ENCODE peak calls at places on chromosomes 5 and 9, in nine cellular contexts. One of them, this sample, is unnamed.

GRCh38 chr5:56175465-56175864 is 57.7 kb downstream of the ANKRD55 start:
- DNase-seq in CD8-positive, alpha-beta T cell: no peak
- DNase-seq in HCT116: peak; percentile 13
- DNase-seq in pancreas: no peak
- DNase-seq in tibial nerve: peak; percentile 41
- DNase-seq in dorsolateral prefrontal cortex: no peak
- DNase-seq in left ventricle myocardium inferior: no peak
- DNase-seq in brain microvascular endothelial cell: peak; percentile 79
- DNase-seq in endothelial cell of umbilical vein: peak; percentile 81
- DNase-seq in this sample: no peak

GRCh38 chr5:55231476-55232193 is 1.8 kb downstream of the CCNO start:
- DNase-seq in left ventricle myocardium inferior: no peak
- DNase-seq in brain microvascular endothelial cell: no peak
- DNase-seq in HCT116: no peak
- DNase-seq in endothelial cell of umbilical vein: peak; percentile 52
- DNase-seq in pancreas: peak; percentile 75
- DNase-seq in dorsolateral prefrontal cortex: no peak
- DNase-seq in tibial nerve: no peak
- DNase-seq in CD8-positive, alpha-beta T cell: no peak
- DNase-seq in this sample: no peak

GRCh38 chr5:40634593-40634992 is 45.1 kb upstream of the PTGER4 start:
- DNase-seq in dorsolateral prefrontal cortex: no peak
- DNase-seq in left ventricle myocardium inferior: no peak
- DNase-seq in CD8-positive, alpha-beta T cell: no peak
- DNase-seq in HCT116: no peak
- DNase-seq in brain microvascular endothelial cell: no peak
- DNase-seq in endothelial cell of umbilical vein: no peak
- DNase-seq in tibial nerve: no peak
- DNase-seq in pancreas: no peak
- DNase-seq in this sample: no peak

GRCh38 chr9:131020388-131020787 is 11.4 kb downstream of the LAMC3 start:
- DNase-seq in pancreas: no peak
- DNase-seq in left ventricle myocardium inferior: no peak
- DNase-seq in brain microvascular endothelial cell: peak; percentile 77
- DNase-seq in dorsolateral prefrontal cortex: no peak
- DNase-seq in HCT116: no peak
- DNase-seq in endothelial cell of umbilical vein: no peak
- DNase-seq in tibial nerve: no peak
- DNase-seq in CD8-positive, alpha-beta T cell: no peak
- DNase-seq in this sample: no peak

GRCh38 chr9:113582698-113583200 is 119.2 kb downstream of the RGS3 start:
- DNase-seq in left ventricle myocardium inferior: no peak
- DNase-seq in endothelial cell of umbilical vein: no peak
- DNase-seq in dorsolateral prefrontal cortex: no peak
- DNase-seq in tibial nerve: no peak
- DNase-seq in HCT116: no peak
- DNase-seq in brain microvascular endothelial cell: no peak
- DNase-seq in CD8-positive, alpha-beta T cell: no peak
- DNase-seq in pancreas: no peak
- DNase-seq in this sample: no peak

GRCh38 chr5:95818181-95819147 is 4.1 kb downstream of the GLRX start:
- DNase-seq in CD8-positive, alpha-beta T cell: no peak
- DNase-seq in tibial nerve: no peak
- DNase-seq in brain microvascular endothelial cell: no peak
- DNase-seq in pancreas: no peak
- DNase-seq in endothelial cell of umbilical vein: no peak
- DNase-seq in dorsolateral prefrontal cortex: peak; percentile 34
- DNase-seq in HCT116: no peak
- DNase-seq in left ventricle myocardium inferior: no peak
- DNase-seq in this sample: no peak

GRCh38 chr5:41708604-41708940 is 161.7 kb downstream of the OXCT1 start:
- DNase-seq in endothelial cell of umbilical vein: no peak
- DNase-seq in CD8-positive, alpha-beta T cell: no peak
- DNase-seq in dorsolateral prefrontal cortex: no peak
- DNase-seq in HCT116: no peak
- DNase-seq in tibial nerve: no peak
- DNase-seq in left ventricle myocardium inferior: no peak
- DNase-seq in brain microvascular endothelial cell: no peak
- DNase-seq in pancreas: no peak
- DNase-seq in this sample: no peak

GRCh38 chr9:8486095-8486494 is 686.5 kb upstream of the DMAC1 start:
- DNase-seq in endothelial cell of umbilical vein: peak; percentile 8
- DNase-seq in left ventricle myocardium inferior: no peak
- DNase-seq in brain microvascular endothelial cell: peak; percentile 57
- DNase-seq in tibial nerve: peak; percentile 38
- DNase-seq in pancreas: no peak
- DNase-seq in dorsolateral prefrontal cortex: peak; percentile 53
- DNase-seq in HCT116: no peak
- DNase-seq in CD8-positive, alpha-beta T cell: no peak
- DNase-seq in this sample: no peak

GRCh38 chr5:126394211-126394828 is 28.9 kb upstream of the GRAMD2B start:
- DNase-seq in HCT116: no peak
- DNase-seq in CD8-positive, alpha-beta T cell: no peak
- DNase-seq in tibial nerve: no peak
- DNase-seq in dorsolateral prefrontal cortex: no peak
- DNase-seq in left ventricle myocardium inferior: no peak
- DNase-seq in endothelial cell of umbilical vein: no peak
- DNase-seq in pancreas: no peak
- DNase-seq in brain microvascular endothelial cell: no peak
- DNase-seq in this sample: no peak

GRCh38 chr5:146706321-146706972 is 172.1 kb downstream of the PPP2R2B start:
- DNase-seq in dorsolateral prefrontal cortex: no peak
- DNase-seq in tibial nerve: no peak
- DNase-seq in left ventricle myocardium inferior: no peak
- DNase-seq in CD8-positive, alpha-beta T cell: no peak
- DNase-seq in HCT116: no peak
- DNase-seq in brain microvascular endothelial cell: no peak
- DNase-seq in endothelial cell of umbilical vein: no peak
- DNase-seq in pancreas: peak; percentile 55
- DNase-seq in this sample: no peak

GRCh38 chr9:136674786-136675349 is 12.2 kb downstream of the EGFL7 start:
- DNase-seq in CD8-positive, alpha-beta T cell: no peak
- DNase-seq in dorsolateral prefrontal cortex: no peak
- DNase-seq in HCT116: no peak
- DNase-seq in tibial nerve: no peak
- DNase-seq in left ventricle myocardium inferior: no peak
- DNase-seq in brain microvascular endothelial cell: no peak
- DNase-seq in pancreas: peak; percentile 87
- DNase-seq in endothelial cell of umbilical vein: peak; percentile 87
- DNase-seq in this sample: no peak

GRCh38 chr9:96612105-96612965 is 7.3 kb downstream of the CDC14B start:
- DNase-seq in dorsolateral prefrontal cortex: peak; percentile 93
- DNase-seq in endothelial cell of umbilical vein: no peak
- DNase-seq in HCT116: no peak
- DNase-seq in CD8-positive, alpha-beta T cell: no peak
- DNase-seq in brain microvascular endothelial cell: peak; percentile 92
- DNase-seq in pancreas: no peak
- DNase-seq in left ventricle myocardium inferior: peak; percentile 50
- DNase-seq in tibial nerve: peak; percentile 35
- DNase-seq in this sample: peak; percentile 74

GRCh38 chr5:143155445-143155844 is 248.0 kb downstream of the NR3C1 start:
- DNase-seq in dorsolateral prefrontal cortex: no peak
- DNase-seq in HCT116: no peak
- DNase-seq in left ventricle myocardium inferior: no peak
- DNase-seq in brain microvascular endothelial cell: no peak
- DNase-seq in pancreas: no peak
- DNase-seq in endothelial cell of umbilical vein: no peak
- DNase-seq in tibial nerve: no peak
- DNase-seq in CD8-positive, alpha-beta T cell: no peak
- DNase-seq in this sample: no peak

GRCh38 chr5:78497573-78498533 is 137.4 kb downstream of the SCAMP1 start:
- DNase-seq in tibial nerve: no peak
- DNase-seq in CD8-positive, alpha-beta T cell: no peak
- DNase-seq in dorsolateral prefrontal cortex: peak; percentile 45
- DNase-seq in HCT116: no peak
- DNase-seq in endothelial cell of umbilical vein: no peak
- DNase-seq in brain microvascular endothelial cell: no peak
- DNase-seq in left ventricle myocardium inferior: no peak
- DNase-seq in pancreas: peak; percentile 61
- DNase-seq in this sample: no peak

GRCh38 chr9:14423816-14424261 is 109.9 kb upstream of the NFIB start:
- DNase-seq in HCT116: no peak
- DNase-seq in CD8-positive, alpha-beta T cell: no peak
- DNase-seq in brain microvascular endothelial cell: peak; percentile 82
- DNase-seq in pancreas: no peak
- DNase-seq in tibial nerve: no peak
- DNase-seq in dorsolateral prefrontal cortex: no peak
- DNase-seq in left ventricle myocardium inferior: no peak
- DNase-seq in endothelial cell of umbilical vein: peak; percentile 63
- DNase-seq in this sample: no peak

GRCh38 chr9:38435526-38435925 is 11.3 kb upstream of the IGFBPL1 start:
- DNase-seq in pancreas: no peak
- DNase-seq in tibial nerve: no peak
- DNase-seq in left ventricle myocardium inferior: no peak
- DNase-seq in dorsolateral prefrontal cortex: no peak
- DNase-seq in endothelial cell of umbilical vein: no peak
- DNase-seq in CD8-positive, alpha-beta T cell: no peak
- DNase-seq in brain microvascular endothelial cell: no peak
- DNase-seq in HCT116: no peak
- DNase-seq in this sample: no peak

GRCh38 chr5:35183243-35183955 is 46.9 kb downstream of the PRLR start:
- DNase-seq in brain microvascular endothelial cell: peak; percentile 73
- DNase-seq in dorsolateral prefrontal cortex: peak; percentile 47
- DNase-seq in tibial nerve: peak; percentile 60
- DNase-seq in endothelial cell of umbilical vein: peak; percentile 4
- DNase-seq in CD8-positive, alpha-beta T cell: no peak
- DNase-seq in HCT116: peak; percentile 10
- DNase-seq in pancreas: no peak
- DNase-seq in left ventricle myocardium inferior: peak; percentile 34
- DNase-seq in this sample: no peak

GRCh38 chr9:37056086-37056485 is 22.0 kb upstream of the PAX5 start:
- DNase-seq in pancreas: no peak
- DNase-seq in HCT116: no peak
- DNase-seq in left ventricle myocardium inferior: no peak
- DNase-seq in tibial nerve: no peak
- DNase-seq in CD8-positive, alpha-beta T cell: no peak
- DNase-seq in brain microvascular endothelial cell: no peak
- DNase-seq in endothelial cell of umbilical vein: no peak
- DNase-seq in dorsolateral prefrontal cortex: no peak
- DNase-seq in this sample: no peak

GRCh38 chr9:107868166-107868565 is 378.6 kb upstream of the KLF4 start:
- DNase-seq in HCT116: no peak
- DNase-seq in endothelial cell of umbilical vein: no peak
- DNase-seq in pancreas: no peak
- DNase-seq in left ventricle myocardium inferior: no peak
- DNase-seq in brain microvascular endothelial cell: no peak
- DNase-seq in dorsolateral prefrontal cortex: no peak
- DNase-seq in tibial nerve: no peak
- DNase-seq in CD8-positive, alpha-beta T cell: no peak
- DNase-seq in this sample: no peak
- H3K27ac ChIP-seq in HCT116: no peak overlapping the region
- H3K27ac ChIP-seq in endothelial cell of umbilical vein: no peak overlapping the region
- H3K27ac ChIP-seq in pancreas: no peak overlapping the region
- H3K27ac ChIP-seq in left ventricle myocardium inferior: no peak overlapping the region
- H3K27ac ChIP-seq in brain microvascular endothelial cell: no peak overlapping the region
- H3K27ac ChIP-seq in dorsolateral prefrontal cortex: no peak overlapping the region
- H3K27ac ChIP-seq in tibial nerve: no peak overlapping the region
- H3K27ac ChIP-seq in CD8-positive, alpha-beta T cell: no peak overlapping the region
- H3K27ac ChIP-seq in this sample: no peak overlapping the region

GRCh38 chr5:1108008-1108864 is 3.6 kb downstream of the SLC12A7 start:
- DNase-seq in HCT116: no peak
- DNase-seq in left ventricle myocardium inferior: no peak
- DNase-seq in brain microvascular endothelial cell: no peak
- DNase-seq in CD8-positive, alpha-beta T cell: no peak
- DNase-seq in endothelial cell of umbilical vein: no peak
- DNase-seq in dorsolateral prefrontal cortex: no peak
- DNase-seq in tibial nerve: no peak
- DNase-seq in pancreas: no peak
- DNase-seq in this sample: no peak

GRCh38 chr5:1110260-1110929 is 1.5 kb downstream of the SLC12A7 start:
- DNase-seq in endothelial cell of umbilical vein: no peak
- DNase-seq in pancreas: peak; percentile 82
- DNase-seq in CD8-positive, alpha-beta T cell: no peak
- DNase-seq in left ventricle myocardium inferior: no peak
- DNase-seq in brain microvascular endothelial cell: no peak
- DNase-seq in tibial nerve: no peak
- DNase-seq in dorsolateral prefrontal cortex: no peak
- DNase-seq in HCT116: no peak
- DNase-seq in this sample: no peak

GRCh38 chr5:1108865-1109174 is 3.0 kb downstream of the SLC12A7 start:
- DNase-seq in left ventricle myocardium inferior: no peak
- DNase-seq in endothelial cell of umbilical vein: no peak
- DNase-seq in HCT116: no peak
- DNase-seq in brain microvascular endothelial cell: no peak
- DNase-seq in dorsolateral prefrontal cortex: no peak
- DNase-seq in tibial nerve: no peak
- DNase-seq in pancreas: no peak
- DNase-seq in CD8-positive, alpha-beta T cell: no peak
- DNase-seq in this sample: no peak

GRCh38 chr5:1110930-1111726 is 735 bp downstream of the SLC12A7 start:
- DNase-seq in brain microvascular endothelial cell: no peak
- DNase-seq in left ventricle myocardium inferior: peak; percentile 70
- DNase-seq in dorsolateral prefrontal cortex: no peak
- DNase-seq in tibial nerve: no peak
- DNase-seq in CD8-positive, alpha-beta T cell: no peak
- DNase-seq in pancreas: peak; percentile 77
- DNase-seq in HCT116: no peak
- DNase-seq in endothelial cell of umbilical vein: peak; percentile 15
- DNase-seq in this sample: no peak

GRCh38 chr5:1109542-1110259 is 2.2 kb downstream of the SLC12A7 start:
- DNase-seq in brain microvascular endothelial cell: no peak
- DNase-seq in left ventricle myocardium inferior: no peak
- DNase-seq in CD8-positive, alpha-beta T cell: no peak
- DNase-seq in pancreas: no peak
- DNase-seq in tibial nerve: no peak
- DNase-seq in HCT116: no peak
- DNase-seq in dorsolateral prefrontal cortex: no peak
- DNase-seq in endothelial cell of umbilical vein: no peak
- DNase-seq in this sample: no peak
- H3K27ac ChIP-seq in brain microvascular endothelial cell: no peak overlapping the region
- H3K27ac ChIP-seq in left ventricle myocardium inferior: peak overlapping the region; percentile 98
- H3K27ac ChIP-seq in CD8-positive, alpha-beta T cell: no peak overlapping the region
- H3K27ac ChIP-seq in pancreas: no peak overlapping the region
- H3K27ac ChIP-seq in tibial nerve: peak overlapping the region; percentile 87
- H3K27ac ChIP-seq in HCT116: no peak overlapping the region
- H3K27ac ChIP-seq in dorsolateral prefrontal cortex: peak overlapping the region; percentile 75
- H3K27ac ChIP-seq in endothelial cell of umbilical vein: no peak overlapping the region
- H3K27ac ChIP-seq in this sample: peak overlapping the region; percentile 80

GRCh38 chr5:2867373-2867933 is 116.0 kb upstream of the IRX2 start:
- DNase-seq in HCT116: no peak
- DNase-seq in left ventricle myocardium inferior: no peak
- DNase-seq in CD8-positive, alpha-beta T cell: no peak
- DNase-seq in pancreas: no peak
- DNase-seq in endothelial cell of umbilical vein: no peak
- DNase-seq in tibial nerve: no peak
- DNase-seq in brain microvascular endothelial cell: no peak
- DNase-seq in dorsolateral prefrontal cortex: no peak
- DNase-seq in this sample: no peak
- H3K27ac ChIP-seq in HCT116: no peak overlapping the region
- H3K27ac ChIP-seq in left ventricle myocardium inferior: no peak overlapping the region
- H3K27ac ChIP-seq in CD8-positive, alpha-beta T cell: no peak overlapping the region
- H3K27ac ChIP-seq in pancreas: no peak overlapping the region
- H3K27ac ChIP-seq in endothelial cell of umbilical vein: no peak overlapping the region
- H3K27ac ChIP-seq in tibial nerve: no peak overlapping the region
- H3K27ac ChIP-seq in brain microvascular endothelial cell: no peak overlapping the region
- H3K27ac ChIP-seq in dorsolateral prefrontal cortex: no peak overlapping the region
- H3K27ac ChIP-seq in this sample: no peak overlapping the region

DNA sequence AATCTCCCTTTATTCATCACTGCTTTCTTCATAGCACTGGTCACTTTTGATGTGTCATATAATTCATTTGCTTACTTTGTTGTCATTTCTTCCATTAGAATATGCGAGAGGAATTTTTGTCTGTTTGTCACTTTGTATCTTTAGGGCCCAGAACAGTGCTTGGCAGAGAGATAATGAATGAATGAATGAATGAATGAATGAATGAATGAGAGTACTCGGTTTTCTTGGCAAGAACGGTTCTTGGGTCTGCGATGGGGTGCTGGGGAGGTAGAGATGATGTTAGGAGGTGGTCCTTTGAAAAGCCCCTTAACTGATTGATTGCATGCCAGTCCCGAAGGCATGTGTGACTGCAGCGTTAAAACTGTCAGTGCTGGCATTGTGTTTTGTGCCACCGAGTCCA is 52.4 kb upstream of the LRRTM2 start:
- DNase-seq in HCT116: no peak
- DNase-seq in pancreas: no peak
- DNase-seq in dorsolateral prefrontal cortex: no peak
- DNase-seq in CD8-positive, alpha-beta T cell: no peak
- DNase-seq in left ventricle myocardium inferior: no peak
- DNase-seq in brain microvascular endothelial cell: no peak
- DNase-seq in endothelial cell of umbilical vein: no peak
- DNase-seq in tibial nerve: no peak
- DNase-seq in this sample: no peak
- H3K27ac ChIP-seq in HCT116: no peak overlapping the region
- H3K27ac ChIP-seq in pancreas: no peak overlapping the region
- H3K27ac ChIP-seq in dorsolateral prefrontal cortex: peak overlapping the region; percentile 87
- H3K27ac ChIP-seq in CD8-positive, alpha-beta T cell: no peak overlapping the region
- H3K27ac ChIP-seq in left ventricle myocardium inferior: peak overlapping the region; percentile 86
- H3K27ac ChIP-seq in brain microvascular endothelial cell: no peak overlapping the region
- H3K27ac ChIP-seq in endothelial cell of umbilical vein: no peak overlapping the region
- H3K27ac ChIP-seq in tibial nerve: no peak overlapping the region
- H3K27ac ChIP-seq in this sample: peak overlapping the region; percentile 69

This sample was measured in caudate nucleus.